ENCODE peak calls at places on chromosome 6, in eight cellular contexts. R, F, L, T, D, E, H and Z are unnamed samples.

GRCh38 chr6:66992660-66993059 is 1285.6 kb upstream of the EYS start:
- DNase-seq in R (no peak), F (no peak), L (no peak), T (no peak), D (no peak), E (no peak), H (no peak), Z (no peak)

GRCh38 chr6:90295854-90296345 is 743 bp downstream of the BACH2 start:
- DNase-seq in R (peak; percentile 86), F (peak; percentile 6), L (peak; percentile 67), T (peak; percentile 76), D (no peak), E (peak; percentile 75), H (no peak), Z (peak; percentile 44)

GRCh38 chr6:56242343-56242742 is 5.0 kb downstream of the COL21A1 start:
- DNase-seq in R (peak; percentile 67), F (no peak), L (no peak), T (no peak), D (no peak), E (no peak), H (no peak), Z (no peak)

GRCh38 chr6:168636147-168636982 is 195.4 kb downstream of the SMOC2 start:
- DNase-seq in R (no peak), F (no peak), L (no peak), T (no peak), D (no peak), E (no peak), H (no peak), Z (no peak)

GRCh38 chr6:16206595-16207037 is 31.8 kb upstream of the GMPR start:
- DNase-seq in R (peak; percentile 81), F (no peak), L (peak; percentile 64), T (no peak), D (no peak), E (no peak), H (peak; percentile 39), Z (peak; percentile 48)

GRCh38 chr6:43883698-43884659 is 114.0 kb downstream of the VEGFA start:
- DNase-seq in R (no peak), F (no peak), L (no peak), T (no peak), D (no peak), E (peak; percentile 45), H (no peak), Z (no peak)

GRCh38 chr6:132933085-132933484 is 118.7 kb downstream of the RPS12 start:
- DNase-seq in R (no peak), F (no peak), L (no peak), T (no peak), D (no peak), E (no peak), H (no peak), Z (no peak)

GRCh38 chr6:127146935-127147334 is 28.5 kb downstream of the RSPO3 start:
- DNase-seq in R (peak; percentile 88), F (no peak), L (no peak), T (no peak), D (peak; percentile 41), E (no peak), H (no peak), Z (no peak)

GRCh38 chr6:149046822-149047246 is 270.7 kb upstream of the TAB2 start:
- DNase-seq in R (no peak), F (no peak), L (no peak), T (no peak), D (no peak), E (no peak), H (no peak), Z (no peak)

GRCh38 chr6:35392773-35393672 is 50.7 kb downstream of the PPARD start:
- DNase-seq in R (no peak), F (no peak), L (no peak), T (no peak), D (no peak), E (peak; percentile 17), H (no peak), Z (no peak)

GRCh38 chr6:73927421-73927820 is 231.4 kb downstream of the CD109 start:
- DNase-seq in R (peak; percentile 8), F (no peak), L (no peak), T (no peak), D (no peak), E (no peak), H (no peak), Z (no peak)

GRCh38 chr6:111033628-111034289 is 51.9 kb downstream of the RPF2 start:
- DNase-seq in R (no peak), F (no peak), L (no peak), T (no peak), D (no peak), E (no peak), H (no peak), Z (no peak)

GRCh38 chr6:1029196-1029595 is 282.7 kb upstream of the FOXQ1 start:
- DNase-seq in R (peak; percentile 19), F (no peak), L (no peak), T (no peak), D (peak; percentile 53), E (no peak), H (no peak), Z (no peak)

GRCh38 chr6:56532766-56533551 is 109.7 kb downstream of the DST start:
- DNase-seq in R (no peak), F (no peak), L (no peak), T (no peak), D (no peak), E (no peak), H (no peak), Z (no peak)

GRCh38 chr6:40349566-40350192 is 237.5 kb downstream of the LRFN2 start:
- DNase-seq in R (no peak), F (no peak), L (no peak), T (no peak), D (no peak), E (no peak), H (no peak), Z (no peak)

GRCh38 chr6:83429857-83430605 is 820 bp downstream of the ME1 start:
- DNase-seq in R (peak; percentile 46), F (no peak), L (peak; percentile 15), T (no peak), D (no peak), E (no peak), H (no peak), Z (no peak)

GRCh38 chr6:71967436-71967835 is 81.1 kb downstream of the RIMS1 start:
- DNase-seq in R (no peak), F (no peak), L (no peak), T (no peak), D (no peak), E (no peak), H (no peak), Z (no peak)

GRCh38 chr6:111648100-111648499 is 42.4 kb upstream of the TRAF3IP2 start:
- DNase-seq in R (no peak), F (no peak), L (no peak), T (no peak), D (no peak), E (no peak), H (no peak), Z (no peak)

DNA sequence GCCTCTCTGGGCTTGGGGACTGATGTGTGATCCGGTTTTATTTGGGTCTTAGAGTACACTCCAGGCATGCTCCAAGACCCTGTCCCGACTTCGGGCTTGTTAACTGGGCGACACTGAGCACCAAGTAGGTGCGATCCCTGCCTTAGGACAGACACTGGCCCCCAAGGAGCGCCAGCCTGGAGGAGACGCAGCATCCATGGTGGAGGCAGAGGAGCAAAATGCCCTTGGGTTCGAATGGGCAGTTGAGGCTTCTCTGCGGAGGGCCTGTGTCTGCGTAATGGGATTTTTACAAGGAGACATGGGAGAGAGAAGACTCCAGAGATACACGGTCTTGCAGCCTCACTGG is 593 bp upstream of the LEMD2 start:
- DNase-seq in R (no peak), F (no peak), L (no peak), T (no peak), D (no peak), E (no peak), H (no peak), Z (no peak)
- H3K4me3 ChIP-seq in R (peak overlapping the region; percentile 1), F (no peak overlapping the region), L (no peak overlapping the region), T (no peak overlapping the region), D (peak overlapping the region; percentile 67), E (no peak overlapping the region), H (no peak overlapping the region), Z (peak overlapping the region; percentile 21)

DNA sequence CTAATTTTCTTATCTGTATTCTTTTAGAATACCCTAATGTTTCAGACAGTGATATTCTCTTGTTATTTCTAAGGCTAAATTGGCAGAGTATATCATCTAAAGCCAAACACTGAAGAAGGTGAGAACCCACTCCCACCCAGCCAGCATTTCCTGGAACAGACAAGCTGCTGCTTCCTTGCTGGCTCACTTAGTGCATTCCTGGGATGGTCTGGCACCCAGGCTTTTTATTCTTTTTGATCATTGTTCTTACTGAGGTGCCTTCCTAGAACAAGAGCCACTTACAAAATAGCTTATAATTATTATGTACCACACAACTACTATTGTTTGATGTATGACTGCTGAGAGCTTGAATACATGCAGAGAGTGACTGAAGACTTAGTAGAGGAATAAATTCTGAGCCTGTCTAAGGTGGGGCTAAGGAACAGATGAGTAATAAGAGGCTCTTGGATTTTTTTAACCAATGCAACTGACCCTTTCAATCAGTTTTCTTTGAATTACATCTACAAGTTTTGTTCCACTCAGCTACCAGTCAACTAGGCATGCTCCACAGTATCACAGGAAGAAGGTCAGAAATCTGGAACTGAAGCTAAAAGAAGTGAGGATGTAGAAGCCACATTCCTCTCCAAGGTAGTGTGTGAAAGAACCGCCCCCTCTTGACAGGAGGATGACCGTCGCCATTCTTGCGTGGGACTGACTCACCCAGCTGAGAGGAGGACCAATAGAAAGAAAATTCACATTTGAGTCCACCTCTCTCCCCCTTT is 30.1 kb downstream of the PRPH2 start:
- DNase-seq in R (peak; percentile 22), F (no peak), L (no peak), T (no peak), D (peak; percentile 62), E (no peak), H (no peak), Z (no peak)
- H3K4me3 ChIP-seq in R (no peak overlapping the region), F (no peak overlapping the region), L (no peak overlapping the region), T (no peak overlapping the region), D (no peak overlapping the region), E (no peak overlapping the region), H (no peak overlapping the region), Z (no peak overlapping the region)

GRCh38 chr6:137161975-137162374 is 11.5 kb downstream of the IL22RA2 start:
- DNase-seq in R (no peak), F (no peak), L (no peak), T (no peak), D (no peak), E (no peak), H (no peak), Z (no peak)

GRCh38 chr6:137163732-137164318 is 9.6 kb downstream of the IL22RA2 start:
- DNase-seq in R (no peak), F (no peak), L (no peak), T (no peak), D (no peak), E (no peak), H (no peak), Z (no peak)

GRCh38 chr6:137160763-137161162 is 12.7 kb downstream of the IL22RA2 start:
- DNase-seq in R (no peak), F (no peak), L (no peak), T (no peak), D (no peak), E (no peak), H (no peak), Z (no peak)

GRCh38 chr6:137165375-137166246 is 7.8 kb downstream of the IL22RA2 start:
- DNase-seq in R (no peak), F (no peak), L (peak; percentile 59), T (peak; percentile 38), D (no peak), E (no peak), H (no peak), Z (peak; percentile 67)

GRCh38 chr6:137162692-137163303 is 10.6 kb downstream of the IL22RA2 start:
- DNase-seq in R (no peak), F (no peak), L (no peak), T (no peak), D (no peak), E (no peak), H (no peak), Z (no peak)
- H3K4me3 ChIP-seq in R (no peak overlapping the region), F (no peak overlapping the region), L (no peak overlapping the region), T (no peak overlapping the region), D (no peak overlapping the region), E (no peak overlapping the region), H (no peak overlapping the region), Z (no peak overlapping the region)

GRCh38 chr6:128478230-128479047 is 42.0 kb downstream of the PTPRK start:
- DNase-seq in R (no peak), F (no peak), L (peak; percentile 35), T (no peak), D (no peak), E (no peak), H (no peak), Z (no peak)
- H3K4me3 ChIP-seq in R (peak overlapping the region; percentile 6), F (no peak overlapping the region), L (no peak overlapping the region), T (peak overlapping the region; percentile 53), D (no peak overlapping the region), E (no peak overlapping the region), H (no peak overlapping the region), Z (no peak overlapping the region)